ENCODE peak calls at places on chromosomes 12 and 14, in four cellular contexts. One of them, this sample, is unnamed.

GRCh38 chr12:2403221-2403976 is 350.6 kb downstream of the CACNA1C start:
- DNase-seq in activated effector memory CD4-positive, alpha-beta T cell treated with anti-CD3 and anti-CD28 coated beads, Interleukin-2, amount 50 U/mL, for 16 hours: peak
- DNase-seq in lower leg skin: no peak
- DNase-seq in neural progenitor cell: no peak
- DNase-seq in this sample: no peak

GRCh38 chr12:80189241-80189640 is 89.9 kb downstream of the OTOGL start:
- DNase-seq in lower leg skin: no peak
- DNase-seq in neural progenitor cell: no peak
- DNase-seq in activated effector memory CD4-positive, alpha-beta T cell treated with anti-CD3 and anti-CD28 coated beads, Interleukin-2, amount 50 U/mL, for 16 hours: no peak
- DNase-seq in this sample: no peak

GRCh38 chr14:81625343-81625742 is 91.7 kb upstream of the SEL1L start:
- DNase-seq in neural progenitor cell: peak
- DNase-seq in lower leg skin: no peak
- DNase-seq in activated effector memory CD4-positive, alpha-beta T cell treated with anti-CD3 and anti-CD28 coated beads, Interleukin-2, amount 50 U/mL, for 16 hours: no peak
- DNase-seq in this sample: no peak

GRCh38 chr12:124381454-124382207 is 86.7 kb downstream of the RFLNA start:
- DNase-seq in lower leg skin: peak
- DNase-seq in neural progenitor cell: no peak
- DNase-seq in activated effector memory CD4-positive, alpha-beta T cell treated with anti-CD3 and anti-CD28 coated beads, Interleukin-2, amount 50 U/mL, for 16 hours: no peak
- DNase-seq in this sample: peak

GRCh38 chr12:119180380-119181040 is 1.8 kb downstream of the HSPB8 start:
- DNase-seq in neural progenitor cell: no peak
- DNase-seq in lower leg skin: peak
- DNase-seq in activated effector memory CD4-positive, alpha-beta T cell treated with anti-CD3 and anti-CD28 coated beads, Interleukin-2, amount 50 U/mL, for 16 hours: no peak
- DNase-seq in this sample: peak

GRCh38 chr14:71783786-71784185 is 148.4 kb upstream of the RGS6 start:
- DNase-seq in lower leg skin: no peak
- DNase-seq in activated effector memory CD4-positive, alpha-beta T cell treated with anti-CD3 and anti-CD28 coated beads, Interleukin-2, amount 50 U/mL, for 16 hours: no peak
- DNase-seq in neural progenitor cell: no peak
- DNase-seq in this sample: no peak

GRCh38 chr12:91817512-91817911 is 328.1 kb downstream of the BTG1 start:
- DNase-seq in neural progenitor cell: no peak
- DNase-seq in lower leg skin: no peak
- DNase-seq in activated effector memory CD4-positive, alpha-beta T cell treated with anti-CD3 and anti-CD28 coated beads, Interleukin-2, amount 50 U/mL, for 16 hours: no peak
- DNase-seq in this sample: no peak

GRCh38 chr12:91434081-91434480 is 251.5 kb upstream of the DCN start:
- DNase-seq in activated effector memory CD4-positive, alpha-beta T cell treated with anti-CD3 and anti-CD28 coated beads, Interleukin-2, amount 50 U/mL, for 16 hours: no peak
- DNase-seq in lower leg skin: no peak
- DNase-seq in neural progenitor cell: no peak
- DNase-seq in this sample: no peak

GRCh38 chr14:102279688-102280348 is 25.1 kb downstream of the MOK start:
- DNase-seq in neural progenitor cell: peak
- DNase-seq in lower leg skin: peak
- DNase-seq in activated effector memory CD4-positive, alpha-beta T cell treated with anti-CD3 and anti-CD28 coated beads, Interleukin-2, amount 50 U/mL, for 16 hours: no peak
- DNase-seq in this sample: no peak

GRCh38 chr14:63713765-63714164 is 14.1 kb downstream of the SGPP1 start:
- DNase-seq in activated effector memory CD4-positive, alpha-beta T cell treated with anti-CD3 and anti-CD28 coated beads, Interleukin-2, amount 50 U/mL, for 16 hours: no peak
- DNase-seq in neural progenitor cell: no peak
- DNase-seq in lower leg skin: no peak
- DNase-seq in this sample: no peak

GRCh38 chr12:24615967-24616411 is 332.9 kb downstream of the BCAT1 start:
- DNase-seq in lower leg skin: no peak
- DNase-seq in activated effector memory CD4-positive, alpha-beta T cell treated with anti-CD3 and anti-CD28 coated beads, Interleukin-2, amount 50 U/mL, for 16 hours: no peak
- DNase-seq in neural progenitor cell: no peak
- DNase-seq in this sample: no peak

GRCh38 chr12:106195638-106196037 is 52.2 kb downstream of the CKAP4 start:
- DNase-seq in lower leg skin: peak
- DNase-seq in neural progenitor cell: no peak
- DNase-seq in activated effector memory CD4-positive, alpha-beta T cell treated with anti-CD3 and anti-CD28 coated beads, Interleukin-2, amount 50 U/mL, for 16 hours: no peak
- DNase-seq in this sample: peak

GRCh38 chr12:31756977-31757420 is 28.2 kb upstream of the AMN1 start:
- DNase-seq in lower leg skin: no peak
- DNase-seq in neural progenitor cell: no peak
- DNase-seq in activated effector memory CD4-positive, alpha-beta T cell treated with anti-CD3 and anti-CD28 coated beads, Interleukin-2, amount 50 U/mL, for 16 hours: no peak
- DNase-seq in this sample: no peak

GRCh38 chr12:112198120-112198733 is 72.9 kb downstream of the TRAFD1 start:
- DNase-seq in lower leg skin: no peak
- DNase-seq in neural progenitor cell: peak
- DNase-seq in activated effector memory CD4-positive, alpha-beta T cell treated with anti-CD3 and anti-CD28 coated beads, Interleukin-2, amount 50 U/mL, for 16 hours: peak
- DNase-seq in this sample: no peak

GRCh38 chr12:89756638-89757321 is 48.1 kb upstream of the ATP2B1 start:
- DNase-seq in lower leg skin: no peak
- DNase-seq in activated effector memory CD4-positive, alpha-beta T cell treated with anti-CD3 and anti-CD28 coated beads, Interleukin-2, amount 50 U/mL, for 16 hours: no peak
- DNase-seq in neural progenitor cell: no peak
- DNase-seq in this sample: no peak

This sample was measured in uterus.